ENCODE peak calls at places on chromosomes 7 and 10, in seven cellular contexts. S is HepG2, F is HCT116, I is SK-N-SH, L is GM12878, H is H1, W is K562. Z is an unnamed sample.

GRCh38 chr10:128103229-128103714 is 23.0 kb downstream of the MKI67 start:
- DNase-seq in S (no peak), L (no peak), F (no peak), H (no peak), I (no peak), W (no peak), Z (no peak)

GRCh38 chr10:61486738-61487396 is 33.7 kb upstream of the TMEM26 start:
- DNase-seq in I (no peak), S (peak; percentile 53), F (no peak), H (no peak), L (no peak), W (no peak), Z (no peak)

GRCh38 chr10:129417164-129417563 is 49.9 kb upstream of the MGMT start:
- DNase-seq in H (no peak), S (peak; percentile 17), F (no peak), W (no peak), I (no peak), L (no peak), Z (no peak)

GRCh38 chr10:50552771-50553535 is 70.8 kb downstream of the SGMS1 start:
- DNase-seq in H (no peak), I (no peak), F (no peak), L (no peak), S (no peak), W (peak; percentile 77), Z (no peak)

GRCh38 chr7:22860784-22861482 is 38.3 kb upstream of the TOMM7 start:
- DNase-seq in I (peak; percentile 42), L (no peak), F (no peak), W (peak; percentile 58), H (no peak), S (peak; percentile 13), Z (no peak)

GRCh38 chr7:122686360-122686878 is 12.5 kb downstream of the RNF133 start:
- DNase-seq in S (no peak), H (no peak), I (no peak), L (no peak), W (no peak), F (no peak), Z (no peak)

GRCh38 chr10:120684211-120684610 is 167.0 kb upstream of the WDR11 start:
- DNase-seq in W (no peak), I (no peak), S (no peak), H (no peak), F (no peak), L (no peak), Z (no peak)

GRCh38 chr10:80315391-80315790 is 25.9 kb upstream of the MAT1A start:
- DNase-seq in S (no peak), I (no peak), W (no peak), L (no peak), H (no peak), F (no peak), Z (no peak)

GRCh38 chr7:126570845-126571244 is 681.9 kb downstream of the GRM8 start:
- DNase-seq in I (no peak), H (no peak), L (no peak), F (no peak), W (no peak), S (no peak), Z (no peak)

GRCh38 chr10:91974960-91975359 is 51.4 kb downstream of the BTAF1 start:
- DNase-seq in S (no peak), H (no peak), I (no peak), W (no peak), L (peak; percentile 5), F (no peak), Z (peak; percentile 8)

GRCh38 chr7:5578441-5579024 is 154.9 kb upstream of the TNRC18 start:
- DNase-seq in F (no peak), S (no peak), W (no peak), L (no peak), H (no peak), I (peak; percentile 14), Z (no peak)

GRCh38 chr7:150945853-150946825 is 32.0 kb downstream of the KCNH2 start:
- DNase-seq in F (no peak), H (no peak), L (no peak), S (no peak), W (no peak), I (peak; percentile 97), Z (no peak)

DNA sequence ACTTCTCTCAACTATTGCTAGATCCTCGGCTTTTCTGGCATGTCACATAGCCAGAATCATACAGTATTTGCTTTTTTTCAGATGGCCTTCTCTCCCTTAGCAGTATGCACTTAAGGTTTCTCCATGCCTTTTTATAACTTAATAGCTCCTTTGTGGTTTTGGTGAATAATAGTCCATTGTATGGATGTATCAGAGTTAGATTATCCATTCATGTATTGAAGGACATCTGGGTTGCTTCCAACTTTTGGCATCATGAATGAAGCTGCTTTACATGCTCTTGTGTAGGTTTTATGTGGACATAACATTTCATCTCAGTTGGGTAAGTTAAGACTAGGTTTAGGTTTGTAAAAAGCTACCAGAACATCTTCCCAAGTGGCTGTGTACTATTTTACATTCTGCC is 4.6 kb downstream of the ATP5F1C start:
- DNase-seq in I (no peak), S (peak; percentile 20), L (no peak), W (no peak), H (no peak), F (no peak), Z (no peak)
- H3K4me1 ChIP-seq in I (peaks cover 20% of the 10 kb centered on the region), S (peaks cover 78% of the 10 kb centered on the region), L (no peaks in the 10 kb centered on the region), W (peaks cover 32% of the 10 kb centered on the region), H (no peaks in the 10 kb centered on the region), F (peaks cover 19% of the 10 kb centered on the region), Z (peaks cover 11% of the 10 kb centered on the region)

GRCh38 chr10:95336702-95337101 is 45.9 kb upstream of the PDLIM1 start:
- DNase-seq in S (no peak), L (no peak), H (no peak), W (peak; percentile 45), I (no peak), F (no peak), Z (no peak)

GRCh38 chr10:95332666-95333249 is 42.0 kb upstream of the PDLIM1 start:
- DNase-seq in W (no peak), F (no peak), H (no peak), I (no peak), S (no peak), L (no peak), Z (no peak)

GRCh38 chr10:95334793-95335120 is 44.0 kb upstream of the PDLIM1 start:
- DNase-seq in W (no peak), F (no peak), H (no peak), I (no peak), L (no peak), S (no peak), Z (no peak)

GRCh38 chr10:95335933-95336699 is 45.3 kb upstream of the PDLIM1 start:
- DNase-seq in L (no peak), F (no peak), W (no peak), H (no peak), S (peak; percentile 89), I (no peak), Z (no peak)

DNA sequence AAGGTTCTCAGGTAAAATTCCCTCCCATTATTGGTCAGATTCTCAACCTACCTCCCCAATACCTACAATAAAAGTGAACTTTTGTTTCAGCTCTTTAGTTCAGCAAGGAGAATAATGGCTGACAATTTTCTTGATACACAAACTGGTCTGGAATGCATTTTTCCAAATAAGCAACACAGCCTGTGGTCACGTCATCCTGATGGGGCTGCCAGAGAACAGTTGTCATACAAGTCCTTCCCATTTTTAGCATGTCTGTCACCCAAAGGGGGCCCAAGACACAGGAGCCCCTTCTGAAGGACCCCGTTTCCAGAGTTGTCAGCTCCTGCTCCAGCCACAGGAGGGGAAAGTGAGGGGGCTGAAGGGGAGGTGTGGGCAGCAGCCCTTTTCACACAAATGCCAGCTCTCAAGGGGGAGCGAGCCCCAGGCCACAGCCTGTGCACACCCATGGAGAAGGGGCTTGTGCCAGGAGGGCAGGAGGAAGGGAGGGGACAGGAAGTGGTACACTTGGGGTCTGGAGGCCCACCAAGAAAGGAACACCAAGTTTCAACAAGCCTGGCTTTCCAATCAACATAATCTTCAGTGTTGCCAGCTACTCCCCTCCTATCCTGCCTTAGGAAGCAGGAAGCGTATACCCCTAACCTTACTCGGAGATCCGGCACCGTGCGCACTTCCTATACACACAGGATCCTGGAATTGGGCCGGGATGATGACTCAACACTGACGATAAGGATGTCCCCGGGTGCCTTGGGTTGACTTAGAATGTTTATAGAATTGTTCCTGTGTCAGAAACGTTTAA is 43.4 kb upstream of the PDLIM1 start:
- DNase-seq in I (no peak), F (no peak), S (no peak), W (no peak), L (no peak), H (no peak), Z (no peak)
- TF ChIP-seq SIN3A in I (no peak), F (no peak), S (no peak), W (no peak), L (no peak), H (no peak), Z (no peak)

GRCh38 chr10:114628106-114628505 is 30.0 kb downstream of the ABLIM1 start:
- DNase-seq in I (no peak), W (no peak), L (no peak), S (no peak), H (no peak), F (no peak), Z (no peak)

GRCh38 chr10:114631090-114631677 is 26.9 kb downstream of the ABLIM1 start:
- DNase-seq in F (no peak), H (no peak), S (no peak), W (no peak), L (no peak), I (peak; percentile 22), Z (no peak)

GRCh38 chr10:114631678-114632417 is 26.2 kb downstream of the ABLIM1 start:
- DNase-seq in F (no peak), I (peak; percentile 87), H (peak; percentile 67), S (peak; percentile 76), W (peak; percentile 11), L (no peak), Z (no peak)

GRCh38 chr10:114629083-114629823 is 28.8 kb downstream of the ABLIM1 start:
- DNase-seq in I (no peak), H (no peak), S (no peak), F (no peak), W (no peak), L (no peak), Z (no peak)

DNA sequence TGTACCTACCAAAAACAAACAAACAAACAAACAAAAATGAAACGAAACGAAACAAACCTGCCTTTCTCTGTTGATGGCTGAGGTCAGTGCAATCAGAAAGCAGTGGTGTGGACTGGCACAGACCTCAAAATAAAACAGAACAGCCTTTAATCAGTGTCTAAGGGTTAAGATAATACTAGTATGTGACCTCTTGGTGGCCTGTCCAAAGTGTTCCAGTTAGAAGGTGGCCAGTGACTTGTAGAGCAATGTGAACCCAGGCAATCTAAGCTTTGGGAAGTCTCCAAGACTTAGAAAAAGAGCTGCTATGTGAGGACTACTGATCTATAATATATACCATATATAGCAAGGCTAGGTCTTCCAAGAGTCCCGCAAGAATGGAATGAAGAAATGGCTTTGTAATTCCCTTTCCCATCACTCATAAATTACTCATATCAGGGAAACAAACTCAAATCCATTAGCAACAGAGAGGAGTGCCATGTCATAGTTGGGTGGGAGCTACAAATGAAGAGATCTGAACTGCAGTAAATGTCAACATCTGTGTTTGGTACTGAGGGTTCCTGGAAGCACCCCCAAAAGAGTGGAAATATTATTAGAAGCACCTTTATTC is 28.1 kb downstream of the ABLIM1 start:
- DNase-seq in S (no peak), H (no peak), I (no peak), L (no peak), W (no peak), F (no peak), Z (no peak)
- H3K4me1 ChIP-seq in S (peaks cover 58% of the 10 kb centered on the region), H (peaks cover 4% of the 10 kb centered on the region), I (peaks cover 19% of the 10 kb centered on the region), L (peaks cover 2% of the 10 kb centered on the region), W (peaks cover under 1% of the 10 kb centered on the region), F (peaks cover 49% of the 10 kb centered on the region), Z (peaks cover 83% of the 10 kb centered on the region)

DNA sequence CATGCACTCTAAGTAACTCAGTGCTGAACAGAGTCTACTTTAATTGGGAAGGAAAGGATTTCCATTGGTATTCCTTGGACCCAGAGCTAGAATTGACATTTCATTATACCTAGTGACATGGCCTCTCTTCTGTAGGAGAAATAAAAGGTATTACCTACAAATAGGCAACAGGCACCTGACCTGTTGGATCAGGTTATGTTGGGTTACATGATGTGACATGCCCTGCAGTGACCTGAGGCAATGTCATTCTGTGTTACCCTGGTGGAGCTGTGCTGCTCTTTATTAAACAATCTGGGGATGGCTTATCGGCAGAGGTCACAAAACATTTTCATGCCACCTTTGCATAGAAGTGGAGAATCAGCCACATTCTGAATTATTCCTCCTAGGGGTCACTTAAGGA is 427.7 kb downstream of the MDFIC start:
- DNase-seq in L (no peak), I (no peak), H (no peak), W (no peak), F (no peak), S (no peak), Z (no peak)
- TF ChIP-seq SIN3A in L (no peak), I (no peak), H (no peak), W (no peak), F (no peak), S (no peak), Z (no peak)